ENCODE peak calls at places on chromosomes 5 and 9, in five cellular contexts. D is H1; T is spleen; S is CD4-positive, CD25-positive, alpha-beta regulatory T cell; H is kidney. J is an unnamed sample.
A peak's percentile ranks its signal among the peaks of the same experiment; 100 is the strongest.

GRCh38 chr9:95857122-95857521 is 18.4 kb upstream of the ERCC6L2 start:
- DNase-seq in H (peak; percentile 70), T (no peak), D (no peak), S (no peak), J (no peak)

GRCh38 chr5:149711338-149711737 is 18.8 kb upstream of the PPARGC1B start:
- DNase-seq in T (no peak), H (no peak), D (no peak), S (no peak), J (no peak)

GRCh38 chr9:121499427-121500164 is at the start of gene GGTA1:
- DNase-seq in S (no peak), H (peak; percentile 87), T (peak; percentile 90), D (no peak), J (no peak)

GRCh38 chr5:1526681-1527131 is 2.9 kb upstream of the LPCAT1 start:
- DNase-seq in T (no peak), S (no peak), D (no peak), H (peak; percentile 61), J (no peak)

GRCh38 chr9:16303506-16303905 is 567.0 kb downstream of the BNC2 start:
- DNase-seq in D (no peak), H (no peak), T (no peak), S (no peak), J (no peak)

GRCh38 chr9:87793292-87793691 is 67.4 kb downstream of the CTSL start:
- DNase-seq in S (no peak), D (no peak), T (no peak), H (no peak), J (no peak)

GRCh38 chr5:154849791-154850201 is 607 bp downstream of the FAXDC2 start:
- DNase-seq in T (no peak), D (no peak), S (no peak), H (no peak), J (no peak)

GRCh38 chr9:30771278-30771677 is 1613.2 kb upstream of the ACO1 start:
- DNase-seq in D (no peak), H (no peak), T (no peak), S (no peak), J (no peak)

GRCh38 chr5:29672678-29673077 is 1520.8 kb upstream of the CDH6 start:
- DNase-seq in T (no peak), S (no peak), D (no peak), H (no peak), J (no peak)

GRCh38 chr5:143138839-143139238 is 264.6 kb downstream of the NR3C1 start:
- DNase-seq in D (no peak), H (no peak), S (no peak), T (no peak), J (no peak)

GRCh38 chr5:139407517-139407916 is 3.6 kb upstream of the SPATA24 start:
- DNase-seq in T (no peak), S (no peak), D (no peak), H (no peak), J (no peak)

GRCh38 chr9:34628656-34629491 is at the start of gene ARID3C:
- DNase-seq in H (no peak), S (no peak), T (no peak), D (no peak), J (no peak)

GRCh38 chr5:155040984-155041383 is 27.4 kb downstream of the KIF4B start:
- DNase-seq in D (no peak), S (no peak), T (no peak), H (no peak), J (no peak)

GRCh38 chr5:159873680-159874079 is 42.6 kb upstream of the ADRA1B start:
- DNase-seq in S (no peak), D (no peak), H (no peak), T (no peak), J (no peak)

GRCh38 chr5:99032234-99033013 is 103.6 kb upstream of the CHD1 start:
- DNase-seq in S (no peak), H (no peak), D (no peak), T (no peak), J (peak; percentile 13)

GRCh38 chr5:32523625-32524024 is 61.7 kb upstream of the SUB1 start:
- DNase-seq in D (no peak), T (no peak), S (no peak), H (no peak), J (no peak)

GRCh38 chr5:97449172-97449571 is 266.1 kb upstream of the RIOK2 start:
- DNase-seq in H (no peak), D (no peak), T (no peak), S (no peak), J (no peak)
- H3K27ac ChIP-seq in H (no peak overlapping the region), D (no peak overlapping the region), T (no peak overlapping the region), S (no peak overlapping the region), J (no peak overlapping the region)

DNA sequence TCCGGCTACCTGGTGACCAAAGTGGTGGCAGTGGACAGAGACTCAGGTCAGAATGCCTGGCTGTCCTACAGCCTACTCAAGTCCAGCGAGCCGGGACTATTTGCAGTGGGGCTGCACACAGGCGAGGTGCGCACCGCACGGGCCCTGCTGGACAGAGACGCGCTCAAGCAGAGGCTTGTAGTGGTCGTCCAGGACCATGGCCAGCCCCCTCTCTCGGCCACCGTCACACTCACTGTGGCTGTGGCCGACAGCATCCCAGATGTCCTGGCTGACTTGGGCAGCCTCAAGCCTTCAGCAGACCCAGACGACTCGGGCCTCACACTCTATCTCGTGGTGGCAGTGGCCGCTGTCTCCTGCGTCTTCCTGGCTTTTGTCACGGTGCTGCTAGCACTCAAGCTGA is 2.1 kb downstream of the PCDHGA4 start:
- DNase-seq in S (no peak), H (no peak), T (no peak), D (no peak), J (no peak)
- H3K9me3 ChIP-seq in S (peaks cover 10% of the 10 kb centered on the region), H (peaks cover 71% of the 10 kb centered on the region), T (no peaks in the 10 kb centered on the region), D (peaks cover 31% of the 10 kb centered on the region), J (peaks cover 2% of the 10 kb centered on the region)

GRCh38 chr5:147369742-147370374 is 135.0 kb downstream of the STK32A start:
- DNase-seq in H (no peak), S (no peak), D (no peak), T (no peak), J (no peak)
- H3K27ac ChIP-seq in H (no peak overlapping the region), S (no peak overlapping the region), D (no peak overlapping the region), T (no peak overlapping the region), J (no peak overlapping the region)

DNA sequence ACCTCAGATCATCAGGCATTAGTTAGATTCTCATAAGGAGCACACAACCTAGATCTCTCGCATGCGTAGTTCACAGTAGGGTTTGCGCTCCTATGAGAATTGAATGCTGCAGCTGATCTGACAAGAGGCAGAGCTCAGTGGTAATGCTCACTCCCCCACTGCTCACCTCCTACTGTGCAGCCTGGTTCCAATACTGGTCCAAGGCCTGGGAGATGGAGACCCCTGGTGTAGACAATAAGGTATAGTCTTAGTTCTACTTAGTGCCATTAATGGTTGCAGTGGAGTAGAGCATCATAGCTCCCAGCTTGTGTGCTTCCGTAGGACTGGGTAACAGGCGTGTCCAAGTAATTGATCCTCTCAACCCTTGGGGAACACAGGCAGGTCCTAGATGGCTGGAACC is 70.4 kb upstream of the ANKRD55 start:
- DNase-seq in H (no peak), D (no peak), S (no peak), T (no peak), J (no peak)
- H3K9me3 ChIP-seq in H (no peaks in the 10 kb centered on the region), D (no peaks in the 10 kb centered on the region), S (no peaks in the 10 kb centered on the region), T (no peaks in the 10 kb centered on the region), J (no peaks in the 10 kb centered on the region)

DNA sequence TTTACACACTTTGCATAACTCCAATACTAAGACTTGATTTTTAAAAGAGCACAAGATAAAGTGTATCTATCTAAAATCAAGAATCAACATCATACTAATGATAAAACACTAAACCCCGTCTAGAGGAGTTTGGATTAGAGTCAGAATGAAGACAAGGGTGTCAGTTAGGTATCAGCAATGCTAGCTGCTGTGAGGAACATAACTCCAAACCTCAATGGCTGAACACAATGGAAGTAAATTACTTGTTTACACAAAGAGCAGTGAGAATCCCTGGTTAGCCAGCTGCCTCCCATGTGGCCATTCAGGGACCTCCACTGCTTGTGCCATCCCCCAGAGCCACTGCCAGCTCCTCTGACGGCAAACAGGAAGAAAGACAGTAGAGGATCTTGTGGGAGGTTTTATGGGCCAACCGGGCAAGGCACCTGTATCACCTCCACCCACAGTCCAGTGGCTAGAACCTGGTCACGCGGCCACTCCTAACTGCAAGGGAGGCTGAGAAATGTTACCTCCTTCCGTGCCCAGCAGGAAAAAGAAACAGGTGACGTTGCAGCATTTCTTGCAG is 24.0 kb upstream of the GRHPR start:
- DNase-seq in D (no peak), T (no peak), H (no peak), S (no peak), J (no peak)
- H3K27ac ChIP-seq in D (no peak overlapping the region), T (no peak overlapping the region), H (no peak overlapping the region), S (no peak overlapping the region), J (no peak overlapping the region)

GRCh38 chr9:93332317-93332716 is 119.2 kb upstream of the FAM120A start:
- DNase-seq in T (no peak), S (no peak), H (no peak), D (no peak), J (no peak)
- H3K9me3 ChIP-seq in T (no peaks in the 10 kb centered on the region), S (no peaks in the 10 kb centered on the region), H (no peaks in the 10 kb centered on the region), D (no peaks in the 10 kb centered on the region), J (no peaks in the 10 kb centered on the region)

J was measured in iPS DF 6.9.